ENCODE peak calls at places on chromosomes 4 and X, in seven cellular contexts. W, C, I, T, E, J and R are unnamed samples.

GRCh38 chr4:144732584-144733130 is 86.7 kb downstream of the HHIP start:
- DNase-seq in I (no peak), T (no peak), E (peak; percentile 24), W (no peak), C (no peak), J (no peak), R (no peak)

GRCh38 chr4:107757860-107758476 is 37.9 kb upstream of the PAPSS1 start:
- DNase-seq in C (no peak), E (peak; percentile 50), I (no peak), T (no peak), W (no peak), J (peak; percentile 11), R (no peak)

GRCh38 chrX:16610121-16610565 is 39.8 kb upstream of the S100G start:
- DNase-seq in C (no peak), I (no peak), T (no peak), W (no peak), E (peak; percentile 39), J (peak; percentile 64), R (no peak)

GRCh38 chr4:88661724-88662123 is 35.9 kb downstream of the NAP1L5 start:
- DNase-seq in J (peak; percentile 83), E (peak; percentile 69), C (no peak), W (no peak), T (no peak), I (no peak), R (no peak)

GRCh38 chr4:105146286-105147219 is at the start of gene TET2:
- DNase-seq in W (peak; percentile 79), I (peak; percentile 51), J (peak; percentile 78), T (peak; percentile 71), E (peak; percentile 90), C (peak; percentile 78), R (peak; percentile 64)

GRCh38 chrX:115584715-115585114 is 23.7 kb downstream of the PLS3 start:
- DNase-seq in C (no peak), I (no peak), E (peak; percentile 82), J (peak; percentile 47), W (no peak), T (no peak), R (no peak)

GRCh38 chr4:110793890-110794588 is 171.2 kb upstream of the PITX2 start:
- DNase-seq in C (no peak), J (no peak), I (peak; percentile 25), T (no peak), E (no peak), W (no peak), R (no peak)

GRCh38 chr4:3123201-3123671 is 48.8 kb downstream of the HTT start:
- DNase-seq in W (no peak), T (no peak), J (no peak), E (peak; percentile 34), C (no peak), I (no peak), R (peak; percentile 16)

GRCh38 chrX:21770631-21771321 is 12.9 kb upstream of the SMPX start:
- DNase-seq in T (no peak), W (no peak), E (peak; percentile 47), J (peak; percentile 3), I (peak; percentile 33), C (no peak), R (peak; percentile 2)

GRCh38 chr4:53704329-53704728 is 113.0 kb upstream of the LNX1 start:
- DNase-seq in J (no peak), E (no peak), W (no peak), C (no peak), I (no peak), T (no peak), R (no peak)

GRCh38 chr4:53703267-53703655 is 112.0 kb upstream of the LNX1 start:
- DNase-seq in W (no peak), T (no peak), J (no peak), E (no peak), C (no peak), I (no peak), R (no peak)

GRCh38 chr4:53705972-53706371 is 114.7 kb upstream of the LNX1 start:
- DNase-seq in E (no peak), T (no peak), C (no peak), W (no peak), I (no peak), J (no peak), R (no peak)

GRCh38 chr4:53705151-53705764 is 114.0 kb upstream of the LNX1 start:
- DNase-seq in T (no peak), E (no peak), I (no peak), C (no peak), J (no peak), W (no peak), R (no peak)

GRCh38 chr4:53702334-53703266 is 111.3 kb upstream of the LNX1 start:
- DNase-seq in E (peak; percentile 60), C (peak; percentile 82), I (peak; percentile 20), W (peak; percentile 70), T (no peak), J (peak; percentile 74), R (no peak)
- TF ChIP-seq CTCF in E (no peak), C (no peak), I (no peak), W (no peak), T (no peak), J (no peak), R (no peak)

GRCh38 chrX:50893466-50893865 is 17.1 kb upstream of the BMP15 start:
- DNase-seq in T (no peak), J (no peak), E (peak; percentile 68), C (no peak), I (no peak), W (no peak), R (no peak)
- TF ChIP-seq CTCF in T (no peak), J (no peak), E (no peak), C (no peak), I (no peak), W (no peak), R (no peak)

DNA sequence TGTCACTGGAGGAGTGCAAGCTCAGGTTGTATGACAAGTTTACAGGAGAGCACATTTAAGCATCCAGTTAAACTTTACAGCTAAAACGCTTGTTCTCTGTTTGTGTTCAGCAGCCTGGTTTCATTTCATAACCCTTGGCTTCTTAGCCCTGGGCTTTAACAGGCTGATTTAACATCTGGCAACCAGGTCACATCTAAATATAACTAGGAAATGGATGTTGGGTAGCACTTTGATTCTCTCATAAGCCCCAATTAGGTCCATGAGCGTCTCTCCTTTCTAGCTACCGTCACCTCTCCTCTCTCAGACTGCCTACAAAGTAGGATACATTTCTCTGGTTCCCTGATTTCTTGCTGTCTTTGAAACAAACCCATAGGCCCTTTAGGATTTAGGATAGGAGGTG is 22.3 kb downstream of the OTUD6A start:
- DNase-seq in E (no peak), J (no peak), W (no peak), T (no peak), C (no peak), I (no peak), R (no peak)
- TF ChIP-seq CTCF in E (no peak), J (no peak), W (no peak), T (no peak), C (no peak), I (no peak), R (no peak)

GRCh38 chrX:53288173-53288572 is 6.8 kb upstream of the IQSEC2 start:
- DNase-seq in I (peak; percentile 54), C (no peak), E (no peak), W (no peak), J (no peak), T (no peak), R (peak; percentile 18)

GRCh38 chrX:53291596-53291995 is 10.2 kb upstream of the IQSEC2 start:
- DNase-seq in T (no peak), E (no peak), W (no peak), J (no peak), I (no peak), C (no peak), R (no peak)

GRCh38 chrX:53290441-53291041 is 9.2 kb upstream of the IQSEC2 start:
- DNase-seq in T (no peak), W (no peak), I (no peak), C (no peak), E (no peak), J (no peak), R (no peak)

DNA sequence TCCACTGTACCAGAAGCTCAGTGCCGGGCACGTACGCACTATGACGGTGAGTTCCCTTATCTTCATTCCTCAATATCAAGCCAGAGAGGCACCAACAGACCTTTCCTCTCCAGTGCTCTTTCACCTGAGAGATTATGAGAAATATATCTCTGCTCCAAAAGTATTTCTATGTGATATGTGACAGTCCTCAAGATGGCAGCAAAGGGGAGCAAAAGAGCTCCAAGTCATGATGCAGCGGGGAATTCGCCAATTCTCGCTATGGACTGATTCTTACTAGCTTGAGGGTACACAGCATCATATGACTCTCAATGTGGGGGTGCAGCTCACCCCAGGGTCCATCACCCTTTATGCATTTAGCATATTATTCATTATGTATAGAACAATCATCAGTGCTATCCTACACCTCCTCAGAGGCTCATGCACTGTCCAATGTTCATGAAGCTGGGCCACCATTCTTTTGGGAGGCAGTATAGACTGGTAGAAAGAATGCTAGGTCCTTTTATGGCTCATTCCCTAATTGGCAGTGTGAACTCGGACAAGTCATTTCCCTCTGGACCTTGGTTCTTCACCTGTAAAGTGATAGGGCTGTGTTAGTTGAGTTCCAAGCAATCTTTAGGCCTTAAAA is 12.8 kb upstream of the IQSEC2 start:
- DNase-seq in I (no peak), J (no peak), W (no peak), E (peak; percentile 9), T (no peak), C (no peak), R (no peak)
- TF ChIP-seq CTCF in I (no peak), J (no peak), W (no peak), E (no peak), T (no peak), C (no peak), R (no peak)